ENCODE peak calls at places on chromosomes 5 and 9, in eight cellular contexts. One of them, this sample, is unnamed.
A peak's percentile ranks its signal among the peaks of the same experiment; 100 is the strongest.

GRCh38 chr5:109911731-109912130 is 222.0 kb downstream of the MAN2A1 start:
- DNase-seq in HFFc6: peak; percentile 47
- DNase-seq in C1 segment of cervical spinal cord: no peak
- DNase-seq in amniotic stem cell: peak; percentile 12
- DNase-seq in brain microvascular endothelial cell: peak; percentile 57
- DNase-seq in stimulated activated CD8-positive, alpha-beta memory T cell treated with anti-CD3 and anti-CD28 coated beads, Interleukin-4, amount 100 ng/mL, for 24 hours: no peak
- DNase-seq in endothelial cell: no peak
- DNase-seq in psoas muscle: no peak
- DNase-seq in this sample: no peak

GRCh38 chr9:93247099-93247865 is 63.3 kb downstream of the WNK2 start:
- DNase-seq in HFFc6: no peak
- DNase-seq in C1 segment of cervical spinal cord: no peak
- DNase-seq in amniotic stem cell: no peak
- DNase-seq in brain microvascular endothelial cell: no peak
- DNase-seq in stimulated activated CD8-positive, alpha-beta memory T cell treated with anti-CD3 and anti-CD28 coated beads, Interleukin-4, amount 100 ng/mL, for 24 hours: no peak
- DNase-seq in endothelial cell: no peak
- DNase-seq in psoas muscle: peak; percentile 7
- DNase-seq in this sample: no peak

GRCh38 chr9:101323129-101323528 is 61.7 kb downstream of the BAAT start:
- DNase-seq in HFFc6: no peak
- DNase-seq in C1 segment of cervical spinal cord: no peak
- DNase-seq in amniotic stem cell: no peak
- DNase-seq in brain microvascular endothelial cell: no peak
- DNase-seq in stimulated activated CD8-positive, alpha-beta memory T cell treated with anti-CD3 and anti-CD28 coated beads, Interleukin-4, amount 100 ng/mL, for 24 hours: no peak
- DNase-seq in endothelial cell: no peak
- DNase-seq in psoas muscle: no peak
- DNase-seq in this sample: no peak

GRCh38 chr5:150777685-150778084 is 872 bp upstream of the SMIM3 start:
- DNase-seq in HFFc6: no peak
- DNase-seq in C1 segment of cervical spinal cord: no peak
- DNase-seq in amniotic stem cell: no peak
- DNase-seq in brain microvascular endothelial cell: no peak
- DNase-seq in stimulated activated CD8-positive, alpha-beta memory T cell treated with anti-CD3 and anti-CD28 coated beads, Interleukin-4, amount 100 ng/mL, for 24 hours: no peak
- DNase-seq in endothelial cell: no peak
- DNase-seq in psoas muscle: no peak
- DNase-seq in this sample: no peak

GRCh38 chr5:141747646-141748229 is 65.7 kb upstream of the ARAP3 start:
- DNase-seq in HFFc6: no peak
- DNase-seq in C1 segment of cervical spinal cord: no peak
- DNase-seq in amniotic stem cell: no peak
- DNase-seq in brain microvascular endothelial cell: no peak
- DNase-seq in stimulated activated CD8-positive, alpha-beta memory T cell treated with anti-CD3 and anti-CD28 coated beads, Interleukin-4, amount 100 ng/mL, for 24 hours: no peak
- DNase-seq in endothelial cell: no peak
- DNase-seq in psoas muscle: no peak
- DNase-seq in this sample: no peak

GRCh38 chr5:10564838-10565784 is 1.2 kb downstream of the ANKRD33B start:
- DNase-seq in HFFc6: no peak
- DNase-seq in C1 segment of cervical spinal cord: no peak
- DNase-seq in amniotic stem cell: no peak
- DNase-seq in brain microvascular endothelial cell: no peak
- DNase-seq in stimulated activated CD8-positive, alpha-beta memory T cell treated with anti-CD3 and anti-CD28 coated beads, Interleukin-4, amount 100 ng/mL, for 24 hours: no peak
- DNase-seq in endothelial cell: peak; percentile 27
- DNase-seq in psoas muscle: no peak
- DNase-seq in this sample: no peak

GRCh38 chr5:16918891-16919671 is 17.0 kb downstream of the MYO10 start:
- DNase-seq in HFFc6: no peak
- DNase-seq in C1 segment of cervical spinal cord: no peak
- DNase-seq in amniotic stem cell: no peak
- DNase-seq in brain microvascular endothelial cell: no peak
- DNase-seq in stimulated activated CD8-positive, alpha-beta memory T cell treated with anti-CD3 and anti-CD28 coated beads, Interleukin-4, amount 100 ng/mL, for 24 hours: no peak
- DNase-seq in endothelial cell: no peak
- DNase-seq in psoas muscle: no peak
- DNase-seq in this sample: no peak

GRCh38 chr9:110370316-110370715 is 32.7 kb upstream of the TXNDC8 start:
- DNase-seq in HFFc6: peak; percentile 71
- DNase-seq in C1 segment of cervical spinal cord: no peak
- DNase-seq in amniotic stem cell: no peak
- DNase-seq in brain microvascular endothelial cell: no peak
- DNase-seq in stimulated activated CD8-positive, alpha-beta memory T cell treated with anti-CD3 and anti-CD28 coated beads, Interleukin-4, amount 100 ng/mL, for 24 hours: no peak
- DNase-seq in endothelial cell: no peak
- DNase-seq in psoas muscle: no peak
- DNase-seq in this sample: no peak

GRCh38 chr5:125685771-125686170 is 737.4 kb upstream of the GRAMD2B start:
- DNase-seq in HFFc6: no peak
- DNase-seq in C1 segment of cervical spinal cord: no peak
- DNase-seq in amniotic stem cell: no peak
- DNase-seq in brain microvascular endothelial cell: no peak
- DNase-seq in stimulated activated CD8-positive, alpha-beta memory T cell treated with anti-CD3 and anti-CD28 coated beads, Interleukin-4, amount 100 ng/mL, for 24 hours: no peak
- DNase-seq in endothelial cell: no peak
- DNase-seq in psoas muscle: no peak
- DNase-seq in this sample: no peak

GRCh38 chr5:124880903-124881302 is 134.5 kb upstream of the ZNF608 start:
- DNase-seq in HFFc6: no peak
- DNase-seq in C1 segment of cervical spinal cord: no peak
- DNase-seq in amniotic stem cell: no peak
- DNase-seq in brain microvascular endothelial cell: no peak
- DNase-seq in stimulated activated CD8-positive, alpha-beta memory T cell treated with anti-CD3 and anti-CD28 coated beads, Interleukin-4, amount 100 ng/mL, for 24 hours: no peak
- DNase-seq in endothelial cell: no peak
- DNase-seq in psoas muscle: no peak
- DNase-seq in this sample: no peak

GRCh38 chr5:31285025-31285424 is 91.5 kb downstream of the CDH6 start:
- DNase-seq in HFFc6: no peak
- DNase-seq in C1 segment of cervical spinal cord: no peak
- DNase-seq in amniotic stem cell: no peak
- DNase-seq in brain microvascular endothelial cell: no peak
- DNase-seq in stimulated activated CD8-positive, alpha-beta memory T cell treated with anti-CD3 and anti-CD28 coated beads, Interleukin-4, amount 100 ng/mL, for 24 hours: no peak
- DNase-seq in endothelial cell: no peak
- DNase-seq in psoas muscle: no peak
- DNase-seq in this sample: no peak

GRCh38 chr5:2756211-2756746 is 4.8 kb upstream of the IRX2 start:
- DNase-seq in HFFc6: peak; percentile 64
- DNase-seq in C1 segment of cervical spinal cord: no peak
- DNase-seq in amniotic stem cell: no peak
- DNase-seq in brain microvascular endothelial cell: no peak
- DNase-seq in stimulated activated CD8-positive, alpha-beta memory T cell treated with anti-CD3 and anti-CD28 coated beads, Interleukin-4, amount 100 ng/mL, for 24 hours: no peak
- DNase-seq in endothelial cell: peak; percentile 43
- DNase-seq in psoas muscle: no peak
- DNase-seq in this sample: no peak

GRCh38 chr9:133041958-133042357 is 11.2 kb downstream of the GTF3C5 start:
- DNase-seq in HFFc6: no peak
- DNase-seq in C1 segment of cervical spinal cord: no peak
- DNase-seq in amniotic stem cell: no peak
- DNase-seq in brain microvascular endothelial cell: no peak
- DNase-seq in stimulated activated CD8-positive, alpha-beta memory T cell treated with anti-CD3 and anti-CD28 coated beads, Interleukin-4, amount 100 ng/mL, for 24 hours: no peak
- DNase-seq in endothelial cell: no peak
- DNase-seq in psoas muscle: no peak
- DNase-seq in this sample: no peak

GRCh38 chr5:57853929-57854697 is 371.5 kb upstream of the ACTBL2 start:
- DNase-seq in HFFc6: no peak
- DNase-seq in C1 segment of cervical spinal cord: no peak
- DNase-seq in amniotic stem cell: no peak
- DNase-seq in brain microvascular endothelial cell: no peak
- DNase-seq in stimulated activated CD8-positive, alpha-beta memory T cell treated with anti-CD3 and anti-CD28 coated beads, Interleukin-4, amount 100 ng/mL, for 24 hours: no peak
- DNase-seq in endothelial cell: no peak
- DNase-seq in psoas muscle: no peak
- DNase-seq in this sample: no peak

GRCh38 chr5:139148986-139149385 is 49.2 kb downstream of the SIL1 start:
- DNase-seq in HFFc6: no peak
- DNase-seq in C1 segment of cervical spinal cord: no peak
- DNase-seq in amniotic stem cell: no peak
- DNase-seq in brain microvascular endothelial cell: no peak
- DNase-seq in stimulated activated CD8-positive, alpha-beta memory T cell treated with anti-CD3 and anti-CD28 coated beads, Interleukin-4, amount 100 ng/mL, for 24 hours: no peak
- DNase-seq in endothelial cell: no peak
- DNase-seq in psoas muscle: no peak
- DNase-seq in this sample: no peak

GRCh38 chr9:35357116-35357515 is 132.8 kb upstream of the RUSC2 start:
- DNase-seq in HFFc6: peak; percentile 57
- DNase-seq in C1 segment of cervical spinal cord: no peak
- DNase-seq in amniotic stem cell: no peak
- DNase-seq in brain microvascular endothelial cell: peak; percentile 14
- DNase-seq in stimulated activated CD8-positive, alpha-beta memory T cell treated with anti-CD3 and anti-CD28 coated beads, Interleukin-4, amount 100 ng/mL, for 24 hours: no peak
- DNase-seq in endothelial cell: no peak
- DNase-seq in psoas muscle: no peak
- DNase-seq in this sample: no peak

GRCh38 chr9:8762676-8763075 is 963.1 kb upstream of the DMAC1 start:
- DNase-seq in HFFc6: no peak
- DNase-seq in C1 segment of cervical spinal cord: no peak
- DNase-seq in amniotic stem cell: no peak
- DNase-seq in brain microvascular endothelial cell: no peak
- DNase-seq in stimulated activated CD8-positive, alpha-beta memory T cell treated with anti-CD3 and anti-CD28 coated beads, Interleukin-4, amount 100 ng/mL, for 24 hours: no peak
- DNase-seq in endothelial cell: no peak
- DNase-seq in psoas muscle: no peak
- DNase-seq in this sample: no peak

GRCh38 chr5:57681942-57682341 is 199.3 kb upstream of the ACTBL2 start:
- DNase-seq in HFFc6: no peak
- DNase-seq in C1 segment of cervical spinal cord: no peak
- DNase-seq in amniotic stem cell: no peak
- DNase-seq in brain microvascular endothelial cell: peak; percentile 51
- DNase-seq in stimulated activated CD8-positive, alpha-beta memory T cell treated with anti-CD3 and anti-CD28 coated beads, Interleukin-4, amount 100 ng/mL, for 24 hours: no peak
- DNase-seq in endothelial cell: no peak
- DNase-seq in psoas muscle: no peak
- DNase-seq in this sample: no peak

GRCh38 chr5:142197098-142197497 is 88.5 kb downstream of the NDFIP1 start:
- DNase-seq in HFFc6: no peak
- DNase-seq in C1 segment of cervical spinal cord: no peak
- DNase-seq in amniotic stem cell: no peak
- DNase-seq in brain microvascular endothelial cell: no peak
- DNase-seq in stimulated activated CD8-positive, alpha-beta memory T cell treated with anti-CD3 and anti-CD28 coated beads, Interleukin-4, amount 100 ng/mL, for 24 hours: no peak
- DNase-seq in endothelial cell: no peak
- DNase-seq in psoas muscle: no peak
- DNase-seq in this sample: no peak

GRCh38 chr9:133141833-133142594 is 21.0 kb upstream of the RALGDS start:
- DNase-seq in HFFc6: no peak
- DNase-seq in C1 segment of cervical spinal cord: no peak
- DNase-seq in amniotic stem cell: no peak
- DNase-seq in brain microvascular endothelial cell: no peak
- DNase-seq in stimulated activated CD8-positive, alpha-beta memory T cell treated with anti-CD3 and anti-CD28 coated beads, Interleukin-4, amount 100 ng/mL, for 24 hours: peak; percentile 62
- DNase-seq in endothelial cell: no peak
- DNase-seq in psoas muscle: no peak
- DNase-seq in this sample: no peak

GRCh38 chr9:5292141-5292540 is 12.4 kb downstream of the RLN2 start:
- DNase-seq in HFFc6: peak; percentile 34
- DNase-seq in C1 segment of cervical spinal cord: no peak
- DNase-seq in amniotic stem cell: no peak
- DNase-seq in brain microvascular endothelial cell: no peak
- DNase-seq in stimulated activated CD8-positive, alpha-beta memory T cell treated with anti-CD3 and anti-CD28 coated beads, Interleukin-4, amount 100 ng/mL, for 24 hours: no peak
- DNase-seq in endothelial cell: no peak
- DNase-seq in psoas muscle: no peak
- DNase-seq in this sample: no peak

GRCh38 chr5:169648725-169649124 is 11.7 kb downstream of the DOCK2 start:
- DNase-seq in HFFc6: peak; percentile 90
- DNase-seq in C1 segment of cervical spinal cord: no peak
- DNase-seq in amniotic stem cell: no peak
- DNase-seq in brain microvascular endothelial cell: no peak
- DNase-seq in stimulated activated CD8-positive, alpha-beta memory T cell treated with anti-CD3 and anti-CD28 coated beads, Interleukin-4, amount 100 ng/mL, for 24 hours: no peak
- DNase-seq in endothelial cell: no peak
- DNase-seq in psoas muscle: no peak
- DNase-seq in this sample: no peak

GRCh38 chr9:5629312-5630037 is 568 bp downstream of the RIC1 start:
- DNase-seq in HFFc6: no peak
- DNase-seq in C1 segment of cervical spinal cord: peak; percentile 37
- DNase-seq in amniotic stem cell: no peak
- DNase-seq in brain microvascular endothelial cell: no peak
- DNase-seq in stimulated activated CD8-positive, alpha-beta memory T cell treated with anti-CD3 and anti-CD28 coated beads, Interleukin-4, amount 100 ng/mL, for 24 hours: peak; percentile 22
- DNase-seq in endothelial cell: peak; percentile 58
- DNase-seq in psoas muscle: peak; percentile 60
- DNase-seq in this sample: peak; percentile 41

GRCh38 chr9:130847306-130848217 is 12.5 kb downstream of the ABL1 start:
- DNase-seq in HFFc6: peak; percentile 99
- DNase-seq in C1 segment of cervical spinal cord: no peak
- DNase-seq in amniotic stem cell: peak; percentile 90
- DNase-seq in brain microvascular endothelial cell: peak; percentile 97
- DNase-seq in stimulated activated CD8-positive, alpha-beta memory T cell treated with anti-CD3 and anti-CD28 coated beads, Interleukin-4, amount 100 ng/mL, for 24 hours: no peak
- DNase-seq in endothelial cell: peak; percentile 30
- DNase-seq in psoas muscle: peak; percentile 81
- DNase-seq in this sample: peak; percentile 86

GRCh38 chr5:155883966-155884555 is 442.9 kb upstream of the SGCD start:
- DNase-seq in HFFc6: no peak
- DNase-seq in C1 segment of cervical spinal cord: no peak
- DNase-seq in amniotic stem cell: no peak
- DNase-seq in brain microvascular endothelial cell: no peak
- DNase-seq in stimulated activated CD8-positive, alpha-beta memory T cell treated with anti-CD3 and anti-CD28 coated beads, Interleukin-4, amount 100 ng/mL, for 24 hours: no peak
- DNase-seq in endothelial cell: no peak
- DNase-seq in psoas muscle: no peak
- DNase-seq in this sample: no peak

GRCh38 chr5:108917596-108917995 is 169.9 kb downstream of the FER start:
- DNase-seq in HFFc6: no peak
- DNase-seq in C1 segment of cervical spinal cord: no peak
- DNase-seq in amniotic stem cell: no peak
- DNase-seq in brain microvascular endothelial cell: peak; percentile 5
- DNase-seq in stimulated activated CD8-positive, alpha-beta memory T cell treated with anti-CD3 and anti-CD28 coated beads, Interleukin-4, amount 100 ng/mL, for 24 hours: no peak
- DNase-seq in endothelial cell: no peak
- DNase-seq in psoas muscle: no peak
- DNase-seq in this sample: no peak

GRCh38 chr5:441996-442334 is 1.0 kb upstream of the EXOC3 start:
- DNase-seq in HFFc6: no peak
- DNase-seq in C1 segment of cervical spinal cord: no peak
- DNase-seq in amniotic stem cell: no peak
- DNase-seq in brain microvascular endothelial cell: no peak
- DNase-seq in stimulated activated CD8-positive, alpha-beta memory T cell treated with anti-CD3 and anti-CD28 coated beads, Interleukin-4, amount 100 ng/mL, for 24 hours: no peak
- DNase-seq in endothelial cell: no peak
- DNase-seq in psoas muscle: no peak
- DNase-seq in this sample: no peak

GRCh38 chr5:139394123-139394653 is 716 bp downstream of the PROB1 start:
- DNase-seq in HFFc6: no peak
- DNase-seq in C1 segment of cervical spinal cord: no peak
- DNase-seq in amniotic stem cell: no peak
- DNase-seq in brain microvascular endothelial cell: no peak
- DNase-seq in stimulated activated CD8-positive, alpha-beta memory T cell treated with anti-CD3 and anti-CD28 coated beads, Interleukin-4, amount 100 ng/mL, for 24 hours: peak; percentile 53
- DNase-seq in endothelial cell: peak; percentile 77
- DNase-seq in psoas muscle: peak; percentile 81
- DNase-seq in this sample: peak; percentile 64

GRCh38 chr5:41057940-41058339 is 13.2 kb downstream of the MROH2B start:
- DNase-seq in HFFc6: no peak
- DNase-seq in C1 segment of cervical spinal cord: no peak
- DNase-seq in amniotic stem cell: no peak
- DNase-seq in brain microvascular endothelial cell: no peak
- DNase-seq in stimulated activated CD8-positive, alpha-beta memory T cell treated with anti-CD3 and anti-CD28 coated beads, Interleukin-4, amount 100 ng/mL, for 24 hours: no peak
- DNase-seq in endothelial cell: no peak
- DNase-seq in psoas muscle: no peak
- DNase-seq in this sample: no peak

GRCh38 chr5:134600600-134600999 is 32.0 kb downstream of the SAR1B start:
- DNase-seq in HFFc6: peak; percentile 85
- DNase-seq in C1 segment of cervical spinal cord: no peak
- DNase-seq in amniotic stem cell: peak; percentile 43
- DNase-seq in brain microvascular endothelial cell: peak; percentile 79
- DNase-seq in stimulated activated CD8-positive, alpha-beta memory T cell treated with anti-CD3 and anti-CD28 coated beads, Interleukin-4, amount 100 ng/mL, for 24 hours: no peak
- DNase-seq in endothelial cell: no peak
- DNase-seq in psoas muscle: no peak
- DNase-seq in this sample: no peak

GRCh38 chr5:151319334-151319733 is 15.8 kb upstream of the SLC36A3 start:
- DNase-seq in HFFc6: peak; percentile 19
- DNase-seq in C1 segment of cervical spinal cord: no peak
- DNase-seq in amniotic stem cell: no peak
- DNase-seq in brain microvascular endothelial cell: peak; percentile 14
- DNase-seq in stimulated activated CD8-positive, alpha-beta memory T cell treated with anti-CD3 and anti-CD28 coated beads, Interleukin-4, amount 100 ng/mL, for 24 hours: no peak
- DNase-seq in endothelial cell: peak; percentile 6
- DNase-seq in psoas muscle: no peak
- DNase-seq in this sample: no peak

GRCh38 chr5:168941901-168942300 is 359.0 kb downstream of the SLIT3 start:
- DNase-seq in HFFc6: no peak
- DNase-seq in C1 segment of cervical spinal cord: no peak
- DNase-seq in amniotic stem cell: no peak
- DNase-seq in brain microvascular endothelial cell: no peak
- DNase-seq in stimulated activated CD8-positive, alpha-beta memory T cell treated with anti-CD3 and anti-CD28 coated beads, Interleukin-4, amount 100 ng/mL, for 24 hours: no peak
- DNase-seq in endothelial cell: no peak
- DNase-seq in psoas muscle: no peak
- DNase-seq in this sample: no peak

GRCh38 chr9:109912082-109912581 is 132.1 kb downstream of the PALM2AKAP2 start:
- DNase-seq in HFFc6: peak; percentile 88
- DNase-seq in C1 segment of cervical spinal cord: no peak
- DNase-seq in amniotic stem cell: no peak
- DNase-seq in brain microvascular endothelial cell: no peak
- DNase-seq in stimulated activated CD8-positive, alpha-beta memory T cell treated with anti-CD3 and anti-CD28 coated beads, Interleukin-4, amount 100 ng/mL, for 24 hours: no peak
- DNase-seq in endothelial cell: no peak
- DNase-seq in psoas muscle: no peak
- DNase-seq in this sample: no peak

GRCh38 chr5:142650060-142650459 is 35.8 kb downstream of the FGF1 start:
- DNase-seq in HFFc6: no peak
- DNase-seq in C1 segment of cervical spinal cord: no peak
- DNase-seq in amniotic stem cell: no peak
- DNase-seq in brain microvascular endothelial cell: no peak
- DNase-seq in stimulated activated CD8-positive, alpha-beta memory T cell treated with anti-CD3 and anti-CD28 coated beads, Interleukin-4, amount 100 ng/mL, for 24 hours: no peak
- DNase-seq in endothelial cell: no peak
- DNase-seq in psoas muscle: no peak
- DNase-seq in this sample: no peak

This sample was measured in gastrocnemius medialis.